ENCODE peak calls at places on chromosome 14, in nine cellular contexts. R is ELR; X is head of caudate nucleus; F is kidney epithelial cell; W is frontal cortex; V is CD4-positive, alpha-beta T cell; H is transverse colon; L is left ventricle myocardium inferior; G is activated CD4-positive, alpha-beta T cell treated with anti-CD3 and anti-CD28 coated beads for 24 hours. K is an unnamed sample.

GRCh38 chr14:61479746-61480502 is 158.5 kb downstream of the PRKCH start:
- DNase-seq in R (peak), X (no peak), F (no peak), W (no peak), V (no peak), H (no peak), L (no peak), G (no peak), K (no peak)

GRCh38 chr14:73634333-73634833 is 10.4 kb upstream of the DNAL1 start:
- DNase-seq in R (no peak), X (no peak), F (no peak), W (peak), V (no peak), H (peak), L (peak), G (no peak), K (peak)

GRCh38 chr14:50955373-50956043 is 11.2 kb upstream of the PYGL start:
- DNase-seq in R (peak), X (no peak), F (peak), W (peak), V (no peak), H (peak), L (peak), G (no peak), K (peak)

GRCh38 chr14:104582649-104583048 is 3.1 kb downstream of the C14orf180 start:
- DNase-seq in R (no peak), X (no peak), F (no peak), W (no peak), V (no peak), H (no peak), L (peak), G (no peak), K (no peak)

GRCh38 chr14:101273091-101273490 is 288.2 kb upstream of the DIO3 start:
- DNase-seq in R (no peak), X (no peak), F (no peak), W (no peak), V (no peak), H (no peak), L (no peak), G (no peak), K (no peak)

GRCh38 chr14:70808023-70808401 is 1.3 kb downstream of the MAP3K9 start:
- DNase-seq in R (peak), X (peak), F (no peak), W (no peak), V (peak), H (peak), L (no peak), G (no peak), K (peak)

GRCh38 chr14:63986789-63987533 is 134.2 kb downstream of the SYNE2 start:
- DNase-seq in R (peak), X (no peak), F (peak), W (no peak), V (no peak), H (peak), L (no peak), G (no peak), K (peak)

GRCh38 chr14:65850429-65851145 is 438.1 kb downstream of the FUT8 start:
- DNase-seq in R (peak), X (no peak), F (no peak), W (no peak), V (peak), H (peak), L (no peak), G (peak), K (no peak)

GRCh38 chr14:93078830-93079229 is 36.9 kb downstream of the ITPK1 start:
- DNase-seq in R (peak), X (no peak), F (no peak), W (no peak), V (no peak), H (no peak), L (no peak), G (no peak), K (no peak)

GRCh38 chr14:56821177-56821576 is 10.9 kb upstream of the OTX2 start:
- DNase-seq in R (no peak), X (no peak), F (no peak), W (no peak), V (no peak), H (no peak), L (no peak), G (no peak), K (no peak)

GRCh38 chr14:60647081-60647836 is 2.0 kb downstream of the SIX1 start:
- DNase-seq in R (peak), X (no peak), F (no peak), W (no peak), V (no peak), H (no peak), L (no peak), G (no peak), K (peak)

GRCh38 chr14:41785696-41786095 is 179.0 kb downstream of the LRFN5 start:
- DNase-seq in R (peak), X (no peak), F (no peak), W (no peak), V (no peak), H (no peak), L (no peak), G (no peak), K (peak)

GRCh38 chr14:75401356-75401755 is 26.5 kb upstream of the JDP2 start:
- DNase-seq in R (no peak), X (no peak), F (no peak), W (no peak), V (no peak), H (peak), L (peak), G (no peak), K (no peak)

GRCh38 chr14:65170768-65171251 is 68.5 kb upstream of the MAX start:
- DNase-seq in R (peak), X (peak), F (no peak), W (no peak), V (peak), H (peak), L (no peak), G (peak), K (peak)

GRCh38 chr14:55881577-55882241 is 236.5 kb upstream of the PELI2 start:
- DNase-seq in R (no peak), X (no peak), F (peak), W (no peak), V (no peak), H (no peak), L (no peak), G (no peak), K (no peak)

GRCh38 chr14:105290598-105291356 is 10.0 kb downstream of the BRF1 start:
- DNase-seq in R (no peak), X (no peak), F (no peak), W (peak), V (no peak), H (no peak), L (no peak), G (no peak), K (no peak)

GRCh38 chr14:26008290-26008689 is 589.5 kb downstream of the NOVA1 start:
- DNase-seq in R (no peak), X (no peak), F (no peak), W (no peak), V (no peak), H (no peak), L (no peak), G (no peak), K (peak)

GRCh38 chr14:54776361-54777001 is 126.1 kb downstream of the GCH1 start:
- DNase-seq in R (peak), X (peak), F (no peak), W (no peak), V (peak), H (peak), L (peak), G (peak), K (no peak)

GRCh38 chr14:102573591-102574046 is 18.8 kb upstream of the RCOR1 start:
- DNase-seq in R (no peak), X (no peak), F (no peak), W (no peak), V (no peak), H (no peak), L (no peak), G (no peak), K (no peak)

GRCh38 chr14:102492523-102492910 is 17.1 kb downstream of the ANKRD9 start:
- DNase-seq in R (no peak), X (no peak), F (no peak), W (no peak), V (no peak), H (no peak), L (no peak), G (no peak), K (no peak)

GRCh38 chr14:42023452-42023851 is 416.8 kb downstream of the LRFN5 start:
- DNase-seq in R (no peak), X (no peak), F (no peak), W (no peak), V (no peak), H (no peak), L (no peak), G (no peak), K (no peak)

GRCh38 chr14:105576525-105577088 is 50.2 kb downstream of the TMEM121 start:
- DNase-seq in R (no peak), X (no peak), F (no peak), W (no peak), V (no peak), H (no peak), L (no peak), G (no peak), K (no peak)

GRCh38 chr14:93939304-93940229 is 12.4 kb downstream of the FAM181A start:
- DNase-seq in R (peak), X (peak), F (no peak), W (peak), V (peak), H (peak), L (peak), G (peak), K (peak)

GRCh38 chr14:36479344-36479743 is 40.7 kb downstream of the NKX2-1 start:
- DNase-seq in R (no peak), X (no peak), F (no peak), W (no peak), V (no peak), H (no peak), L (no peak), G (no peak), K (no peak)

GRCh38 chr14:102819790-102820330 is 42.6 kb downstream of the TRAF3 start:
- DNase-seq in R (no peak), X (no peak), F (no peak), W (no peak), V (no peak), H (no peak), L (no peak), G (no peak), K (no peak)

GRCh38 chr14:99331796-99332195 is 59.8 kb upstream of the BCL11B start:
- DNase-seq in R (no peak), X (peak), F (no peak), W (no peak), V (no peak), H (no peak), L (no peak), G (no peak), K (no peak)

GRCh38 chr14:87877877-87878276 is 115.1 kb downstream of the GALC start:
- DNase-seq in R (peak), X (no peak), F (no peak), W (no peak), V (no peak), H (no peak), L (no peak), G (no peak), K (no peak)

GRCh38 chr14:102579696-102580551 is 12.5 kb upstream of the RCOR1 start:
- DNase-seq in R (peak), X (no peak), F (no peak), W (no peak), V (no peak), H (no peak), L (no peak), G (no peak), K (peak)

GRCh38 chr14:99687284-99688209 is 3.4 kb downstream of the CYP46A1 start:
- DNase-seq in R (no peak), X (no peak), F (no peak), W (no peak), V (no peak), H (no peak), L (no peak), G (no peak), K (no peak)

GRCh38 chr14:36268957-36269734 is 51.3 kb downstream of the MBIP start:
- DNase-seq in R (no peak), X (no peak), F (no peak), W (no peak), V (no peak), H (no peak), L (no peak), G (no peak), K (no peak)

GRCh38 chr14:101958418-101959185 is 5.8 kb upstream of the DYNC1H1 start:
- DNase-seq in R (no peak), X (no peak), F (no peak), W (no peak), V (no peak), H (no peak), L (no peak), G (no peak), K (no peak)

GRCh38 chr14:100881211-100882025 is 22.1 kb downstream of the RTL1 start:
- DNase-seq in R (no peak), X (no peak), F (no peak), W (no peak), V (no peak), H (no peak), L (no peak), G (no peak), K (no peak)

GRCh38 chr14:99909500-99910064 is 116.4 kb downstream of the EML1 start:
- DNase-seq in R (peak), X (no peak), F (no peak), W (no peak), V (no peak), H (no peak), L (no peak), G (no peak), K (peak)

GRCh38 chr14:32693114-32693513 is 245.6 kb upstream of the NPAS3 start:
- DNase-seq in R (peak), X (no peak), F (peak), W (no peak), V (no peak), H (peak), L (no peak), G (no peak), K (peak)

GRCh38 chr14:20606190-20606901 is 15.2 kb upstream of the RNASE12 start:
- DNase-seq in R (peak), X (peak), F (no peak), W (no peak), V (no peak), H (peak), L (no peak), G (no peak), K (peak)

GRCh38 chr14:77761205-77761931 is 412 bp upstream of the SNW1 start:
- DNase-seq in R (peak), X (peak), F (no peak), W (peak), V (no peak), H (peak), L (peak), G (no peak), K (peak)

GRCh38 chr14:96267916-96268315 is 11.9 kb downstream of the BDKRB1 start:
- DNase-seq in R (peak), X (no peak), F (no peak), W (no peak), V (no peak), H (no peak), L (no peak), G (no peak), K (no peak)

GRCh38 chr14:89160437-89160836 is 256.6 kb downstream of the FOXN3 start:
- DNase-seq in R (no peak), X (no peak), F (no peak), W (no peak), V (no peak), H (no peak), L (no peak), G (no peak), K (no peak)

GRCh38 chr14:59343585-59343984 is 121.6 kb downstream of the GPR135 start:
- DNase-seq in R (no peak), X (no peak), F (no peak), W (no peak), V (no peak), H (no peak), L (peak), G (no peak), K (peak)

K was measured in ACHN.